ENCODE peak calls at places on chromosomes 13 and 19, in five cellular contexts. C, R, X, P and B are unnamed samples.

GRCh38 chr19:49222011-49222410 is 64.4 kb downstream of the TRPM4 start:
- DNase-seq in C (no peak), R (no peak), X (no peak), P (peak; percentile 33), B (no peak)

GRCh38 chr13:95437561-95437960 is 115.0 kb upstream of the CLDN10 start:
- DNase-seq in C (peak; percentile 14), R (no peak), X (peak; percentile 25), P (no peak), B (no peak)

GRCh38 chr13:30042891-30043630 is 192.6 kb upstream of the UBL3 start:
- DNase-seq in C (no peak), R (no peak), X (no peak), P (no peak), B (no peak)

GRCh38 chr13:52128714-52129700 is at the start of gene NEK5:
- DNase-seq in C (no peak), R (no peak), X (peak; percentile 59), P (peak; percentile 29), B (no peak)

GRCh38 chr13:97567510-97568243 is 133.7 kb downstream of the RAP2A start:
- DNase-seq in C (peak; percentile 50), R (no peak), X (peak; percentile 83), P (peak; percentile 73), B (peak; percentile 38)

GRCh38 chr19:10866495-10866894 is 4.9 kb upstream of the CARM1 start:
- DNase-seq in C (no peak), R (no peak), X (no peak), P (no peak), B (no peak)

GRCh38 chr13:32426191-32426980 is 1.5 kb downstream of the N4BP2L1 start:
- DNase-seq in C (no peak), R (no peak), X (no peak), P (peak; percentile 23), B (no peak)

GRCh38 chr19:47093841-47094240 is 19.7 kb downstream of the ZC3H4 start:
- DNase-seq in C (no peak), R (no peak), X (no peak), P (no peak), B (no peak)

GRCh38 chr13:21074601-21075302 is 13.4 kb upstream of the LATS2 start:
- DNase-seq in C (no peak), R (no peak), X (peak; percentile 46), P (peak; percentile 51), B (no peak)

GRCh38 chr19:13861714-13862531 is 15.0 kb upstream of the NANOS3 start:
- DNase-seq in C (peak; percentile 83), R (peak; percentile 77), X (peak; percentile 96), P (peak; percentile 95), B (peak; percentile 43)

GRCh38 chr19:38199340-38199739 is 24.7 kb downstream of the DPF1 start:
- DNase-seq in C (no peak), R (no peak), X (no peak), P (no peak), B (no peak)

GRCh38 chr19:12825259-12826131 is 8.9 kb downstream of the RTBDN start:
- DNase-seq in C (no peak), R (no peak), X (peak; percentile 73), P (peak; percentile 32), B (no peak)

GRCh38 chr13:101523732-101524131 is 71.3 kb downstream of the ITGBL1 start:
- DNase-seq in C (peak; percentile 38), R (no peak), X (peak; percentile 24), P (peak; percentile 78), B (peak; percentile 57)

GRCh38 chr19:57802269-57802668 is 12.4 kb downstream of the ZNF552 start:
- DNase-seq in C (no peak), R (no peak), X (no peak), P (no peak), B (no peak)

GRCh38 chr13:28204690-28205443 is 66.5 kb downstream of the PAN3 start:
- DNase-seq in C (no peak), R (no peak), X (no peak), P (no peak), B (no peak)

GRCh38 chr19:14031719-14032480 is at the start of gene IL27RA:
- DNase-seq in C (no peak), R (no peak), X (peak; percentile 51), P (peak; percentile 37), B (no peak)

GRCh38 chr13:91456837-91457236 is 58.4 kb downstream of the GPC5 start:
- DNase-seq in C (no peak), R (no peak), X (no peak), P (no peak), B (no peak)

GRCh38 chr19:32404939-32405430 is 585 bp upstream of the DPY19L3 start:
- DNase-seq in C (no peak), R (no peak), X (peak; percentile 52), P (peak; percentile 42), B (no peak)

GRCh38 chr19:32405431-32406160 is at the start of gene DPY19L3:
- DNase-seq in C (peak; percentile 59), R (peak; percentile 69), X (peak; percentile 96), P (peak; percentile 92), B (no peak)

GRCh38 chr19:32404213-32404938 is 1.2 kb upstream of the DPY19L3 start:
- DNase-seq in C (no peak), R (no peak), X (peak; percentile 42), P (no peak), B (no peak)

GRCh38 chr19:32401992-32402391 is 3.6 kb upstream of the DPY19L3 start:
- DNase-seq in C (no peak), R (no peak), X (no peak), P (no peak), B (no peak)

DNA sequence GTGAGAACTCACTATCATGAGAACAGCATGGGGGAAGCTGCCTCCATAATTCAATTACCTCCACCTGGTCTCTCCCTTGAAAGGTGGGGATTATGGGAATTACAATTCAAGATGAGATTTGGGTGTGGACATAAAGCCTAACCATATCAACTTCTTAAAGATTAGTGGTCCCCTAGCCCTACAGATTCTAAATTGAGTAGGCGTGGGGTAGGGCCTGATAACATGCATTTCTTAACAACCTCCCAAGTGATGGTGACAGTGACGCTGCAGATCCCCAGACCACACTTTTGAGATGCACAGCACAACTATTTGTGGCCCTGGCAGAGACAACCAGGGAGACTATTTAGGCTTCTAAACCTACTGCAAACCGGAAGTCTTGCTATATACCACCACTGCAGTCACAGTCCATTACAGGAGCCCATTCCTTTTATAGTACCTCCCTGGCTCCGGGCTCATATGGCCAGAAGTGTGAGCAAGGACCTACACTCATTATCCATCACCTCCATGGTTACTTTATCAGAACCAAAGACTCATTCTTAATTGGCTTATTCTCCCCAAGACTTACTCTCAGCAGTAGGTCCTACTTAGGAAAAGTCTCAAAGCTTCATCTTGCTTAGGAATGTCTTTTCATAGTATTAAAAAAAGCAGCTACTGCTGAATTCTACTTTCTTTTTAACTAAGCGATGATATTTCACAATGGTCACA is 2.1 kb upstream of the DPY19L3 start:
- DNase-seq in C (no peak), R (no peak), X (peak; percentile 10), P (no peak), B (no peak)
- H3K4me3 ChIP-seq in C (no peak overlapping the region), R (no peak overlapping the region), X (peak overlapping the region; percentile 6), P (no peak overlapping the region), B (no peak overlapping the region)

DNA sequence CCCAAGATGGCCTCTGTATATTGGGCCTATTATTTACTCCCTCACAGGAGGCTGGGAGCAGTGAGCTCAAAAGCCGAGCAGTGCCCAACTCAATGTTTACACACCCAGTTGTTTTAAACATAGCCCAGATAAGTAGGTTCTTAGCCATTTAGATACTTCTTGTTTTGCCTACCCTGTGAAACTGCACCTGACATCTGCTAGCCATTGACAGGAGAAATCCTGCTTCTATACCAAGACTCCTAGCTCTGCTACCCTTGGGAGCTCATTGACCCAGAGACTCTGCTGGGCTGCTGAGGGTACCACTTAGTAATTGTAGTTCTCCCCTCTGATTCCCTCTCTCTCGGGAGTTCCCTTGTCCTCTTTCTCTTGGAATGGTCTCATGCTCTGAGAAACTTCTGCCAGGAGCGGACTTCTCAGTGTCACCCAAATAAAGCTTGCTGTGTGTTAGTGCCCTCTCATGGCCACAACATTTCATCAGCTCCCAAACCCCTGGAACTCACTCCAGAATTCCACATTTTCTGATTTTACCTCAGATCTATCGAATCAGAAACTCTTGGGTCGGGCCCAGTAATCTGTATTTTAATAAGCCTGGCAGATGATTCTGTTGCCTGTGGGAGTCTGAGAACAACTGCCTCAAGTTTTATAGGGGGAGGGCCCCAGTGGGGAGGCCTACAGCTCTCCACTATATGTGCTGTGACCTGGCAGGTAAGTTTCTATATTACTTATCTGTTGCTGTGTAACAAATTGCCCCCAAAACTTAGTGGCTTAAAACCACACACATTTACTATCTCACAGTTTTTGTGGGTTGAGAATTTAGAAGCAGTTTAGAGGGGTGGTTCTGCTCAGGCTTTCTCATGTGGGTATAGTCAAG is 221.1 kb downstream of the TDRD3 start:
- DNase-seq in C (no peak), R (no peak), X (peak; percentile 63), P (peak; percentile 55), B (no peak)
- TF ChIP-seq CTCF in C (peak; percentile 61), R (peak; percentile 37), X (peak; percentile 56), P (peak; percentile 80), B (peak; percentile 72)

GRCh38 chr19:41324921-41325639 is 15.1 kb downstream of the CCDC97 start:
- DNase-seq in C (no peak), R (no peak), X (peak; percentile 85), P (peak; percentile 78), B (no peak)
- H3K4me3 ChIP-seq in C (peak overlapping the region; percentile 35), R (peak overlapping the region; percentile 38), X (no peak overlapping the region), P (peak overlapping the region; percentile 38), B (no peak overlapping the region)

GRCh38 chr19:4206818-4207484 is 22.4 kb upstream of the EBI3 start:
- DNase-seq in C (no peak), R (no peak), X (peak; percentile 30), P (peak; percentile 38), B (no peak)
- TF ChIP-seq CTCF in C (peak; percentile 48), R (no peak), X (peak; percentile 26), P (peak; percentile 41), B (peak; percentile 28)

GRCh38 chr13:45178349-45179142 is 22.3 kb downstream of the KCTD4 start:
- DNase-seq in C (peak; percentile 93), R (peak; percentile 21), X (peak; percentile 21), P (peak; percentile 11), B (peak; percentile 77)

GRCh38 chr13:45180303-45180702 is 20.5 kb downstream of the KCTD4 start:
- DNase-seq in C (no peak), R (no peak), X (no peak), P (no peak), B (no peak)

GRCh38 chr13:45168555-45168930 is 32.3 kb downstream of the KCTD4 start:
- DNase-seq in C (no peak), R (no peak), X (no peak), P (no peak), B (no peak)

GRCh38 chr13:45179428-45179827 is 21.4 kb downstream of the KCTD4 start:
- DNase-seq in C (no peak), R (no peak), X (no peak), P (no peak), B (no peak)

DNA sequence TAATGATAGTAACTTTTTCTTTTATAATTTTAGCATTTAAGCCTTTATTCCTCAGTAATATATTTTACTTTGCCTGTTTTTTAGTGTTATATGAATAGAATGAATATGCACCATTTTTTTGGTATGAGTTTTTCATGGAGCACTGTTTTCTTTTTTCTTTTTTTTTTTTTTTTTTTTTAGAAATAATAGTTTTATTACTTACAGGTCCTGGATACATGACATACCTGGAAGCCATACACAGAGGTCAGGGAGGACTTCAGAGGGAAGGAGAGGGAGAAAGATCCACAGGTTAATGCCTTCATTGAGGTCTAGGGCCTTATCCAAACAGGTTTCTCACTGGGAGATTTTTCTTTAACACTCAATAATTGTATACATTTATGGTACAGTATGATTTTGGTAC is 26.4 kb downstream of the KCTD4 start:
- DNase-seq in C (no peak), R (no peak), X (no peak), P (no peak), B (no peak)
- H3K4me3 ChIP-seq in C (no peak overlapping the region), R (no peak overlapping the region), X (no peak overlapping the region), P (no peak overlapping the region), B (no peak overlapping the region)